ENCODE peak calls at places on chromosomes 7 and 10, in eight cellular contexts. Q is A549, D is HCT116, A is H1, H is endothelial cell of umbilical vein, R is HepG2, L is K562, C is GM12878. V is an unnamed sample.
A peak's percentile ranks its signal among the peaks of the same experiment; 100 is the strongest.

GRCh38 chr10:131678171-131678570 is 222.6 kb upstream of the PPP2R2D start:
- DNase-seq in Q (no peak), D (no peak), A (no peak), H (no peak), R (no peak), L (no peak), C (no peak), V (no peak)

GRCh38 chr7:14048889-14049288 is 59.4 kb upstream of the ETV1 start:
- DNase-seq in Q (no peak), D (no peak), A (no peak), H (peak; percentile 1), R (no peak), L (no peak), C (no peak), V (no peak)

GRCh38 chr7:4613855-4614548 is 68.1 kb upstream of the FOXK1 start:
- DNase-seq in Q (no peak), D (no peak), A (no peak), H (no peak), R (no peak), L (no peak), C (no peak), V (no peak)

GRCh38 chr7:26166681-26167266 is 14.8 kb downstream of the NFE2L3 start:
- DNase-seq in Q (no peak), D (no peak), A (peak; percentile 32), H (no peak), R (no peak), L (no peak), C (no peak), V (peak; percentile 55)

GRCh38 chr10:124647421-124648130 is 96.6 kb downstream of the FAM53B start:
- DNase-seq in Q (peak; percentile 22), D (peak; percentile 15), A (no peak), H (peak; percentile 46), R (peak; percentile 24), L (peak; percentile 60), C (peak; percentile 50), V (peak; percentile 98)

GRCh38 chr7:98252655-98253054 is 623 bp upstream of the TECPR1 start:
- DNase-seq in Q (no peak), D (no peak), A (no peak), H (no peak), R (no peak), L (no peak), C (no peak), V (no peak)

GRCh38 chr7:113154128-113154527 is 35.8 kb upstream of the SMIM30 start:
- DNase-seq in Q (no peak), D (no peak), A (no peak), H (no peak), R (no peak), L (no peak), C (no peak), V (no peak)

GRCh38 chr10:58791137-58791536 is 278.5 kb downstream of the BICC1 start:
- DNase-seq in Q (no peak), D (no peak), A (no peak), H (no peak), R (no peak), L (no peak), C (no peak), V (no peak)

GRCh38 chr10:103781329-103782061 is 73.9 kb downstream of the SH3PXD2A start:
- DNase-seq in Q (peak; percentile 68), D (peak; percentile 26), A (no peak), H (peak; percentile 22), R (peak; percentile 78), L (peak; percentile 29), C (no peak), V (peak; percentile 64)

GRCh38 chr10:124685251-124685650 is 58.9 kb downstream of the FAM53B start:
- DNase-seq in Q (no peak), D (no peak), A (no peak), H (no peak), R (no peak), L (no peak), C (no peak), V (peak; percentile 94)

GRCh38 chr7:48089415-48089975 is 430 bp downstream of the UPP1 start:
- DNase-seq in Q (no peak), D (no peak), A (no peak), H (no peak), R (no peak), L (peak; percentile 45), C (no peak), V (no peak)

GRCh38 chr10:102744374-102745051 is 765 bp downstream of the WBP1L start:
- DNase-seq in Q (no peak), D (no peak), A (no peak), H (peak; percentile 58), R (no peak), L (no peak), C (no peak), V (no peak)

GRCh38 chr10:71391701-71392100 is 5.0 kb upstream of the CDH23 start:
- DNase-seq in Q (no peak), D (no peak), A (no peak), H (no peak), R (no peak), L (no peak), C (no peak), V (no peak)

DNA sequence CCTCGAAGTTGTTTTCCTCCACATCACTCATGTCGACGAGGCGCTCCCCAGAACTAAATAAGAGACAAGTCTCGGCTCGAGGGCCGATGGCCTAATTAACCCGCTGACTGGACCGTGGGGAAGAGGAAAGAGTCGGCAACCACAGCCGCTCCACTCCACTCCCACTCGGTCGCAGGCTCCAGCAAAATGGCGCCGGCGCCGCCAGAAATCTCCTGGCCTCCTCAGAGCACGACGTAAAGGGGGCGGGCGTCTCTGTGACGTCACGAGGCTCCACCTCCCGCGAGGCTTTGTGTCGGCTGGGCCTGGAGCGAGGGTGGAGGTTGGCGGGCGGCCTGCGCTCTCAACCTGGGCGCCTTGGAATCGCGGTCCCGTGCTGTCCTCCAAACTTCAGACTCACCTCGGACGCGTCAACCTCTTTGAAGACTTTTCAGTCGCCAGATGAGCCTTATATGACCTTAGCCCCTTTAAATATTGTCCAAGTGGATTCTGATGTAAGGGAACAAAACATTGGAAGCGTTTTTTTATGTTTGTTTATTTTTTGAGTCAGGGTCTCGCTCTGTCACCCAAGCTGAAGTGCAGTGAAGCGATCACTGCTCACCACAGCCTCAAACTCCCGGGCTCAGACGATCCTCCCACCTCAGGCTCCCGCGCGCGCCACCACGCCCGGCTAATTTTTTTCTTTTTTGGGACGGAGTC is at the start of gene TRA2A:
- DNase-seq in Q (peak; percentile 90), D (peak; percentile 89), A (peak; percentile 99), H (peak; percentile 94), R (peak; percentile 90), L (peak; percentile 90), C (peak; percentile 86), V (peak; percentile 98)
- TF ChIP-seq POLR2A in Q (peak; percentile 97), D (peak; percentile 95), A (peak; percentile 97), H (peak; percentile 99), R (peak; percentile 98), L (peak; percentile 98), C (peak; percentile 98), V (peak; percentile 100)

GRCh38 chr10:115441907-115442520 is 348.8 kb downstream of the ATRNL1 start:
- DNase-seq in Q (no peak), D (no peak), A (no peak), H (no peak), R (no peak), L (no peak), C (no peak), V (no peak)
- TF ChIP-seq CTCF in Q (no peak), D (peak; percentile 38), A (no peak), H (no peak), R (no peak), L (no peak), C (no peak), V (peak; percentile 6)

DNA sequence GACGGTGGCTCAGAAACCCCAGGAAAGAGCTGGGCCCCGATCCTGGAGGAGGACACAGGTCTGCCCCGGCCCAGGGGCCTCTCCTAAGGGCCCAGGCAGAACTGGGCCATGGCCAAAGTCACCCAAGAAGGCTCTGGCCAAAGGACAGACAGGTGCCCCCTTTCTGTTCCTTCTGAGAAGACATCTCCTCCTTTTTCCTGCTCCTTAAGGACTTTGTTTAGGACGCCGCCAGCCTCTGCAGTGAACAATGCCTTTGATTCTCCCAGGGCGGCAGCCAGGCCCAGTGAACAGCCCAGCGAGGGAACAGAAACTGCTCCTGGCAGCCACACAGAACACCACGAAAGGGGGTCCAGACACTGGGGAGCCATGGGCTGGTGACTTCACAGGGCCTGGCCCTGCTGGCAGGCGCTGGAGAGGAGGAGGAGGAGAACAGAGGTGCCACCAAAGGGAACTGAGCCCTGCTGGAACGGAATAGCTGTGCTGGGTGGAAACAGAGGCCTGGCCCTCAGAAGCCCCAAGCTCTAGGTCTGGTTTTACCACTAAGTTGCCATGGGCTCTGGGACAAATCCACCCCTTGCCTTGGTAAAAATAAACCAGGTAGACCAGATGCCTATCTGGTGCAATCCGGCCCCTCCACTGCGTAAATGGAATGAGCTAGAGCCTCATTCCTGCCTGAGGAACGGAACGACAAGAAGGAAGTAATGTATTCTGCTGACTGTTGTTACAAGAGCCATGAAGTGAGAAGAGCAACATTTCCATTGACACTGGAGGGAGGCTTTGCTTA is 163.3 kb upstream of the RHEB start:
- DNase-seq in Q (no peak), D (no peak), A (no peak), H (no peak), R (no peak), L (no peak), C (no peak), V (no peak)
- TF ChIP-seq MAX in Q (no peak), D (no peak), A (no peak), H (no peak), R (no peak), L (no peak), C (no peak), V (no peak)

GRCh38 chr10:68900427-68901105 is 549 bp upstream of the DDX50 start:
- DNase-seq in Q (peak; percentile 36), D (no peak), A (peak; percentile 85), H (no peak), R (no peak), L (peak; percentile 95), C (peak; percentile 13), V (no peak)
- TF ChIP-seq POLR2A in Q (peak; percentile 48), D (no peak), A (peak; percentile 89), H (peak; percentile 79), R (peak; percentile 80), L (peak; percentile 74), C (peak; percentile 82), V (peak; percentile 66)

GRCh38 chr7:121563177-121563576 is 167.1 kb upstream of the FAM3C start:
- DNase-seq in Q (no peak), D (no peak), A (no peak), H (no peak), R (no peak), L (no peak), C (no peak), V (no peak)
- TF ChIP-seq CTCF in Q (no peak), D (peak; percentile 49), A (no peak), H (peak; percentile 34), R (no peak), L (peak; percentile 27), C (no peak), V (no peak)

GRCh38 chr10:97547889-97548485 is 24.6 kb upstream of the ANKRD2 start:
- DNase-seq in Q (no peak), D (no peak), A (no peak), H (no peak), R (no peak), L (no peak), C (no peak), V (no peak)
- TF ChIP-seq MAX in Q (no peak), D (no peak), A (no peak), H (no peak), R (no peak), L (no peak), C (no peak), V (no peak)

V was measured in NB4.